ENCODE peak calls at places on chromosomes 3 and 15, in eight cellular contexts. S is esophagus muscularis mucosa, H is GM12878, Q is stomach, U is HCT116, T is transverse colon, O is spleen, E is breast epithelium. P is an unnamed sample.

GRCh38 chr15:32739522-32739921 is 21.7 kb downstream of the GREM1 start:
- DNase-seq in S (no peak), O (no peak), U (no peak), T (no peak), Q (no peak), E (no peak), H (no peak), P (no peak)

GRCh38 chr3:126124896-126125295 is 41.0 kb upstream of the SLC41A3 start:
- DNase-seq in T (peak; percentile 2), S (peak; percentile 83), Q (peak; percentile 15), H (no peak), E (peak; percentile 28), U (no peak), O (peak; percentile 27), P (peak; percentile 48)

GRCh38 chr3:194269610-194270145 is 81.5 kb downstream of the CPN2 start:
- DNase-seq in O (peak; percentile 89), U (peak; percentile 27), S (peak; percentile 96), H (no peak), Q (peak; percentile 58), E (peak; percentile 83), T (peak; percentile 64), P (peak; percentile 91)

GRCh38 chr3:174089592-174089991 is 692.0 kb downstream of the NLGN1 start:
- DNase-seq in H (no peak), S (no peak), U (no peak), E (no peak), T (no peak), Q (no peak), O (no peak), P (no peak)

GRCh38 chr15:69289312-69290146 is 9.2 kb upstream of the PAQR5 start:
- DNase-seq in U (no peak), O (no peak), S (no peak), T (no peak), Q (no peak), H (no peak), E (no peak), P (peak; percentile 32)

GRCh38 chr3:168205451-168205850 is 109.7 kb upstream of the GOLIM4 start:
- DNase-seq in Q (no peak), S (no peak), O (no peak), T (no peak), U (no peak), E (no peak), H (no peak), P (no peak)

GRCh38 chr15:85010472-85011209 is 29.0 kb downstream of the PDE8A start:
- DNase-seq in U (no peak), H (no peak), T (no peak), E (no peak), O (no peak), S (no peak), Q (no peak), P (no peak)

GRCh38 chr3:170171563-170171962 is 10.0 kb downstream of the PHC3 start:
- DNase-seq in E (no peak), S (no peak), U (no peak), O (no peak), H (no peak), Q (no peak), T (no peak), P (no peak)

GRCh38 chr3:183259621-183260020 is 6.6 kb downstream of the B3GNT5 start:
- DNase-seq in E (no peak), O (no peak), U (no peak), Q (no peak), S (no peak), T (no peak), H (no peak), P (no peak)

GRCh38 chr3:72888546-72889309 is 882 bp downstream of the GXYLT2 start:
- DNase-seq in T (peak; percentile 39), H (no peak), U (no peak), Q (no peak), O (no peak), E (no peak), S (no peak), P (no peak)

GRCh38 chr15:59794229-59794886 is 105.2 kb upstream of the BNIP2 start:
- DNase-seq in T (no peak), S (no peak), E (no peak), O (no peak), Q (no peak), U (no peak), H (no peak), P (no peak)

GRCh38 chr3:119796785-119797184 is 14.9 kb downstream of the NR1I2 start:
- DNase-seq in Q (no peak), E (no peak), U (no peak), O (no peak), H (no peak), T (no peak), S (no peak), P (peak; percentile 26)

GRCh38 chr3:57006949-57007419 is 53.5 kb upstream of the SPATA12 start:
- DNase-seq in U (peak; percentile 56), E (no peak), O (no peak), S (no peak), Q (peak; percentile 60), H (no peak), T (no peak), P (no peak)

GRCh38 chr3:150242220-150242938 is 165.7 kb upstream of the TSC22D2 start:
- DNase-seq in H (no peak), Q (no peak), T (no peak), S (no peak), O (no peak), E (no peak), U (no peak), P (no peak)

GRCh38 chr3:36893137-36893557 is 51.7 kb downstream of the TRANK1 start:
- DNase-seq in E (no peak), U (no peak), S (peak; percentile 79), T (no peak), H (no peak), Q (no peak), O (peak; percentile 61), P (no peak)

GRCh38 chr3:63607716-63608115 is 44.8 kb upstream of the SNTN start:
- DNase-seq in O (no peak), Q (no peak), H (no peak), U (no peak), E (no peak), T (no peak), S (no peak), P (no peak)

GRCh38 chr15:99954361-99955180 is 221.3 kb upstream of the LYSMD4 start:
- DNase-seq in T (no peak), S (peak; percentile 89), Q (no peak), U (no peak), E (no peak), O (peak; percentile 49), H (no peak), P (peak; percentile 53)

GRCh38 chr3:167406876-167407492 is 26.9 kb upstream of the ZBBX start:
- DNase-seq in U (peak; percentile 58), T (peak; percentile 7), H (no peak), E (no peak), S (no peak), O (no peak), Q (peak; percentile 31), P (no peak)

DNA sequence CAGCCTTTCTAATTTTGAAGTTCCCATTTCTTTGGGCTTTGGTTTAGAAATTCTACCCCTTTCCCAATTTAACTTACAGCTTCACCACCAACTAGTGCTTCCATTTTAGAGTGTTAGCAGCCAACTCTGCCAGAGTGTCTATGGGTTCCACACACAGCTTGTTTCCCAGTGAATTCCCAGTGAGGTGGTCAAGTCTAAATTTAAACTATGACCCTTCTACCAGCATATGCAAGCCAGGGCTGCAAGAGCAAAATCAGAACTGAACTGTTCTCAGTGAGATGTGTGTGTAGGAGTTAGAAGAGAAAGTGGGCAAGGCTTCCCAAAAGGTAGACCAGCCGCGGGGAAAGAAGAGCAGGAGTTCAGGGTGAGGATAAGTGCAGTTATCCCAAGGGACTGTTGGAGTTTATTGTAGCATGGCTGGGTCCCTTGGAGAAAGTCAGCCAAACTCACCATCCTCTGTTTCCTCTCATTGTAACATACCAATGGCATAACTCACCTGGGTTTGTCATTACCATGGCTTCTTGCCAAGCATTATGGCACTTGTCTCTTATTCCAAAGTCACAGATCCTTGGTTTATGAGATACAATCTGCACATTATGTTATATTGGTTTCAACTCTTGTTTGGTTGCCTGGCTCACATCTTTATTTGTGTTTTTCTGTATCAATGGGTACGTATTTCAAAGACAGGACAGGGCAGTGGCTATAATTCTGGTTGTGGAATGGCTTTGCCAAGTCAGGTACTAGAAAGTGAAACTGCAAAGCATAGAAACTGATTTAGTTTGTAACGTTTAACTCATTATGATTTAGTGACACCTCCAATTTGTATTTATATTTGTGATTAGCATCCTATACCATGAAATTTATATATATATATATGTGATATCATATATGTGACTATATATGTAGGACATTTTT is 130.2 kb upstream of the UMPS start:
- DNase-seq in H (no peak), T (peak; percentile 55), Q (no peak), O (no peak), U (peak; percentile 58), E (no peak), S (no peak), P (no peak)
- TF ChIP-seq POLR2AphosphoS5 in H (no peak), T (no peak), Q (no peak), O (no peak), U (peak; percentile 37), E (no peak), S (no peak), P (no peak)

GRCh38 chr15:90972133-90972532 is 17.4 kb downstream of the RCCD1 start:
- DNase-seq in S (no peak), T (no peak), Q (no peak), E (no peak), H (no peak), O (no peak), U (no peak), P (no peak)
- TF ChIP-seq POLR2A in S (no peak), T (no peak), Q (no peak), E (no peak), H (no peak), O (no peak), U (no peak), P (no peak)

DNA sequence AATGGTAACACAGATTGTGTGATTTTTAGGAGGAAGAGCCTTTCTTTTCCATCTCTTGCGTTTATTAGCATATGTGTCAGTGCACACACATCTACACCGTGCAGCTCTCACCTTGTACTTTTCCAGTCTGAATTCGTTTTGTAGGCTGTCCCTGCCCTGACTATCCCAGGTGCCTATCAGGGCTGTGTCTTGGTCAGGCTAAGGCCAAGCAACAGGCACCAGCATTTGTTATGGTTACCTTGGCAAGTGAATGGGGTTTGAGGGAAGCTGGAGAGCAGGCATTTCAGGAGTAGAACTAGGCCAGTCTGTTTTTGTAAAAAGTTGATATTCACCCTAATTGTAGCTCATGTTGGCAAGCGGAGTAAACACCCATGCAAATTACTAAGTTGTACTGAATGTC is 489.5 kb upstream of the TPRG1 start:
- DNase-seq in Q (no peak), E (no peak), H (no peak), S (no peak), T (no peak), U (no peak), O (no peak), P (no peak)
- H3K27ac ChIP-seq in Q (peak overlapping the region; percentile 54), E (no peak overlapping the region), H (no peak overlapping the region), S (peak overlapping the region; percentile 63), T (no peak overlapping the region), U (no peak overlapping the region), O (no peak overlapping the region), P (peak overlapping the region; percentile 7)

GRCh38 chr15:92772061-92772460 is 116.5 kb upstream of the FAM174B start:
- DNase-seq in U (no peak), T (no peak), H (no peak), E (no peak), Q (no peak), S (no peak), O (no peak), P (no peak)

GRCh38 chr15:92773340-92773739 is 117.8 kb upstream of the FAM174B start:
- DNase-seq in U (no peak), Q (no peak), O (no peak), S (no peak), H (no peak), T (no peak), E (no peak), P (no peak)

GRCh38 chr15:92770641-92771040 is 115.1 kb upstream of the FAM174B start:
- DNase-seq in O (no peak), T (no peak), U (no peak), H (no peak), Q (no peak), S (no peak), E (no peak), P (no peak)

GRCh38 chr15:92772626-92773244 is 117.2 kb upstream of the FAM174B start:
- DNase-seq in E (no peak), T (no peak), S (no peak), U (no peak), O (no peak), H (no peak), Q (no peak), P (no peak)
- TF ChIP-seq POLR2AphosphoS5 in E (no peak), T (no peak), S (no peak), U (no peak), O (no peak), H (no peak), Q (no peak), P (no peak)

P was measured in suprapubic skin.